ENCODE peak calls at places on chromosome 10, in six cellular contexts. Q is activated CD8-positive, alpha-beta T cell treated with anti-CD3 and anti-CD28 coated beads for 36 hours; R is WTC11; U is CD4-positive, alpha-beta T cell; I is PC-9; G is left ventricle myocardium inferior. B is an unnamed sample.

GRCh38 chr10:15052121-15052520 is 8.4 kb downstream of the OLAH start:
- DNase-seq in G (no peak), R (no peak), U (no peak), Q (no peak), I (no peak), B (no peak)

GRCh38 chr10:71684356-71685173 is 35.0 kb downstream of the C10orf105 start:
- DNase-seq in U (no peak), G (no peak), I (no peak), R (no peak), Q (peak), B (peak)

GRCh38 chr10:58070964-58071363 is 196.7 kb downstream of the IPMK start:
- DNase-seq in G (no peak), R (no peak), I (no peak), Q (no peak), U (no peak), B (no peak)

GRCh38 chr10:25907247-25907646 is 26.8 kb upstream of the MYO3A start:
- DNase-seq in Q (no peak), I (no peak), G (no peak), R (no peak), U (no peak), B (no peak)

GRCh38 chr10:528173-529165 is 161.0 kb downstream of the DIP2C start:
- DNase-seq in I (no peak), Q (no peak), R (no peak), G (no peak), U (no peak), B (no peak)

GRCh38 chr10:114026189-114027040 is 17.3 kb upstream of the ADRB1 start:
- DNase-seq in R (no peak), U (no peak), I (peak), G (no peak), Q (no peak), B (no peak)

GRCh38 chr10:14904316-14904732 is 25.7 kb downstream of the SUV39H2 start:
- DNase-seq in U (peak), G (no peak), Q (peak), I (no peak), R (no peak), B (peak)

GRCh38 chr10:114312585-114312984 is 73.5 kb downstream of the VWA2 start:
- DNase-seq in I (no peak), U (no peak), Q (no peak), R (no peak), G (no peak), B (no peak)

GRCh38 chr10:25465582-25466372 is 291.0 kb downstream of the GPR158 start:
- DNase-seq in U (no peak), G (no peak), I (peak), R (no peak), Q (no peak), B (no peak)

GRCh38 chr10:89536013-89536354 is 590 bp upstream of the SLC16A12 start:
- DNase-seq in U (no peak), I (no peak), Q (no peak), R (no peak), G (no peak), B (no peak)

GRCh38 chr10:6062101-6062771 is at the start of gene IL2RA:
- DNase-seq in G (no peak), R (no peak), Q (peak), I (no peak), U (no peak), B (no peak)

DNA sequence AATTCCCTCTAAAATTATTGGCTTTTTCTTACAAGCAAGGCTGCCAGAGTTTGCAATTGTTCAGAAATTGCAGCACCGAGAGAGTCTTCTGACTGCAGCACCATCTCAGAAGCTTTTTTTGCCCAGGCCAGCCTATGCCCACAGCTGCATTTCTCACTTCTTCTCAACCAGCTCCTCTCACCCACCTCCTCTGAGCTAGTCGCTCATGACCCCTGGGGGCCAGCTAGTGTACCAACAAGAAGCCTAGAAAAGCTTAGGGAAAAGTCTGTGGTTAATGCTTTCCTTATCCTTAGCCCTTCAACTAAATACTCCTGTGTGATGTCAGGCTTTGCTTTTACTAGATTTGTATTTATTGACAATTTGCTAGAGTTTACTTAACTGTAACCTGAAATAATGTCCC is 264.9 kb downstream of the HTR7 start:
- DNase-seq in I (no peak), Q (peak), U (no peak), G (peak), R (peak), B (peak)
- TF ChIP-seq CTCF in I (peak), Q (no peak), U (no peak), G (peak), R (peak), B (no peak)

GRCh38 chr10:116827214-116827671 is 22.1 kb upstream of the ENO4 start:
- DNase-seq in G (no peak), U (no peak), R (no peak), Q (no peak), I (no peak), B (no peak)
- TF ChIP-seq CTCF in G (no peak), U (no peak), R (no peak), Q (no peak), I (no peak), B (no peak)

GRCh38 chr10:73785221-73785720 is at the start of gene ZSWIM8:
- DNase-seq in I (peak), R (peak), Q (peak), G (peak), U (peak), B (peak)
- TF ChIP-seq CTCF in I (no peak), R (no peak), Q (no peak), G (peak), U (no peak), B (no peak)

GRCh38 chr10:49290131-49290530 is 8.8 kb upstream of the C10orf71 start:
- DNase-seq in U (no peak), I (no peak), Q (no peak), G (no peak), R (no peak), B (no peak)

GRCh38 chr10:49289480-49289879 is 9.5 kb upstream of the C10orf71 start:
- DNase-seq in I (no peak), R (no peak), Q (no peak), U (no peak), G (no peak), B (no peak)

GRCh38 chr10:49288341-49289065 is 10.5 kb upstream of the C10orf71 start:
- DNase-seq in U (no peak), R (no peak), G (no peak), Q (no peak), I (no peak), B (no peak)

GRCh38 chr10:49286686-49287085 is 12.3 kb upstream of the C10orf71 start:
- DNase-seq in R (no peak), U (no peak), G (no peak), Q (no peak), I (no peak), B (no peak)

DNA sequence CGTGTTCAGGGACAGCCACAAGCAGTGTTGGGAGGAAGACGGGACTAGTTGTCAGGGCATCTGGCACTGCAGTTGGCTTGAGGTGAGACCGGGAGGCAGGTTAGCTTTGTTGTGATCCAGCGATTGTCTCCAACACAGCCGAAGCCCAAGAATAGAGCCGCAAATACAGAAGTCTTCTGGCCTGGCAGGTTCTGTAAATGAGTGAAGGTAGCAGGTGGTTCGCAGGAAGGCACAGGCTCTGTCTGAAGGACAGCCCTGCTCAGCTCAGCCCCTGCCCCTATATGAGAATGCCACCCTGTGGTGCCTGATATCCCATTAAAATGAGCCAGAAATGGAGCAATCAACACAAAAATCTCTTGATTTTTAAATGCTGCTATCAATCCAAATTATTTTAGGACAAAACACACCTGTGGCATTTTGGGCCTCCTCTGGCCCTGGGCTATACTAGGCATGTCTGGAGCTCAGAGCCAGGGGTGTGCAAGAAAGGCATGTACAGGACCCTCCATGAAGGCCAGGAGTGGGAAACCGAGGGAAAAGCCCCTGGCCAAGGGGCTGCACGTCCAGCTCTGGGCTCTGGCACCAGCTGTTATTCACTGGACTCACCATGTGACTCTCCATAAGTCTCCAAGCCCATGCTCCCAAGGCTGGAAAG is 11.2 kb upstream of the C10orf71 start:
- DNase-seq in R (no peak), Q (no peak), I (no peak), G (no peak), U (no peak), B (no peak)
- TF ChIP-seq CTCF in R (no peak), Q (no peak), I (no peak), G (no peak), U (no peak), B (no peak)

GRCh38 chr10:78382047-78382446 is 348.4 kb downstream of the RPS24 start:
- DNase-seq in R (no peak), I (no peak), U (no peak), Q (no peak), G (no peak), B (no peak)

GRCh38 chr10:78383378-78383777 is 349.7 kb downstream of the RPS24 start:
- DNase-seq in R (no peak), G (no peak), I (no peak), Q (no peak), U (no peak), B (no peak)

GRCh38 chr10:78378192-78378591 is 344.5 kb downstream of the RPS24 start:
- DNase-seq in U (no peak), G (no peak), I (no peak), R (no peak), Q (no peak), B (no peak)

GRCh38 chr10:78382776-78383175 is 349.1 kb downstream of the RPS24 start:
- DNase-seq in I (no peak), U (no peak), Q (no peak), R (no peak), G (no peak), B (no peak)

DNA sequence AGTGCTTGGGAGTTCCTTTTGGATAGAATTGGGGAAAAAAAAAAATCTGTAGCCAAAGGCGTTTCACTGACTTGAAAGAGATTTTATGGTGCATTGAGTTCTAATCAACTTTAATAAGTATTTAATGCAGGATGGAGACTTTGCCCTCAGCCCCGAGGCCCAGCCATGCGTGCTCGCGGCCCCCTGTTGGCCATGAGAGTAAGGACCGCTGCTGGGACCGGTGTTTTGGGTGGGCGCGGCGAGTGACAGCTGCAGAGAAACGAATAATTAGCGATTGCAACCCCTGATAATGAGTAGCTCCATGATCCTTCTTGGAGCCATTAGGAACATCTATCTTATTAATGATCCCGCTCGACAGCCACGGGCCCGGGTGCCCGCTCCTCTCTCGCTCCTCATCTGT is 347.4 kb downstream of the RPS24 start:
- DNase-seq in Q (peak), U (no peak), I (no peak), G (no peak), R (peak), B (no peak)
- TF ChIP-seq CTCF in Q (peak), U (peak), I (peak), G (no peak), R (peak), B (peak)

B was measured in Calu3.